ENCODE peak calls at places on chromosomes 2 and 18, in four cellular contexts. One of them, this sample, is unnamed.

GRCh38 chr2:19955544-19956422 is 34.1 kb downstream of the WDR35 start:
- DNase-seq in H9: peak
- DNase-seq in KG1: peak
- DNase-seq in amygdala: peak
- DNase-seq in this sample: peak

GRCh38 chr2:32863803-32864202 is 83.0 kb upstream of the LTBP1 start:
- DNase-seq in H9: no peak
- DNase-seq in KG1: no peak
- DNase-seq in amygdala: no peak
- DNase-seq in this sample: no peak

GRCh38 chr2:82340578-82341053 is 2036.1 kb upstream of the LRRTM1 start:
- DNase-seq in H9: no peak
- DNase-seq in KG1: no peak
- DNase-seq in amygdala: no peak
- DNase-seq in this sample: no peak

GRCh38 chr2:170878505-170878904 is 50.5 kb upstream of the GORASP2 start:
- DNase-seq in H9: no peak
- DNase-seq in KG1: peak
- DNase-seq in amygdala: no peak
- DNase-seq in this sample: no peak

GRCh38 chr2:238418196-238418998 is 8.3 kb upstream of the ASB1 start:
- DNase-seq in H9: no peak
- DNase-seq in KG1: no peak
- DNase-seq in amygdala: no peak
- DNase-seq in this sample: no peak

GRCh38 chr2:100857915-100858314 is 38.0 kb downstream of the NPAS2 start:
- DNase-seq in H9: no peak
- DNase-seq in KG1: no peak
- DNase-seq in amygdala: no peak
- DNase-seq in this sample: no peak

GRCh38 chr2:80529466-80530165 is 225.1 kb upstream of the LRRTM1 start:
- DNase-seq in H9: no peak
- DNase-seq in KG1: no peak
- DNase-seq in amygdala: no peak
- DNase-seq in this sample: no peak

GRCh38 chr2:105934467-105934866 is 189.8 kb downstream of the NCK2 start:
- DNase-seq in H9: no peak
- DNase-seq in KG1: no peak
- DNase-seq in amygdala: no peak
- DNase-seq in this sample: no peak

GRCh38 chr2:114919985-114920384 is 477.5 kb downstream of the DPP10 start:
- DNase-seq in H9: no peak
- DNase-seq in KG1: no peak
- DNase-seq in amygdala: no peak
- DNase-seq in this sample: no peak

GRCh38 chr18:75500510-75500909 is 73.0 kb upstream of the SMIM21 start:
- DNase-seq in H9: no peak
- DNase-seq in KG1: no peak
- DNase-seq in amygdala: no peak
- DNase-seq in this sample: no peak

GRCh38 chr2:37615808-37616673 is 55.4 kb downstream of the CDC42EP3 start:
- DNase-seq in H9: no peak
- DNase-seq in KG1: no peak
- DNase-seq in amygdala: no peak
- DNase-seq in this sample: no peak